ENCODE peak calls at places on chromosomes 4 and X, in four cellular contexts. H, O, G and J are unnamed samples.

GRCh38 chr4:186876961-186877626 is 153.4 kb upstream of the FAT1 start:
- DNase-seq in H (no peak), O (no peak), G (no peak), J (no peak)

GRCh38 chr4:164440196-164440595 is 313.7 kb upstream of the SMIM31 start:
- DNase-seq in H (no peak), O (no peak), G (no peak), J (no peak)

GRCh38 chr4:142721187-142721586 is 124.9 kb downstream of the INPP4B start:
- DNase-seq in H (no peak), O (no peak), G (no peak), J (no peak)

GRCh38 chrX:24149346-24150050 is at the start of gene ZFX:
- DNase-seq in H (no peak), O (peak; percentile 78), G (peak; percentile 85), J (peak; percentile 78)

GRCh38 chr4:182548156-182548555 is 305.0 kb downstream of the TENM3 start:
- DNase-seq in H (no peak), O (no peak), G (no peak), J (no peak)

GRCh38 chr4:52853351-52853750 is 8.8 kb upstream of the RASL11B start:
- DNase-seq in H (no peak), O (no peak), G (no peak), J (no peak)

GRCh38 chr4:8872402-8873291 is 1.0 kb upstream of the HMX1 start:
- DNase-seq in H (no peak), O (no peak), G (peak; percentile 82), J (peak; percentile 39)

GRCh38 chr4:119834901-119835300 is 206.3 kb upstream of the PDE5A start:
- DNase-seq in H (no peak), O (no peak), G (no peak), J (no peak)

GRCh38 chr4:16573744-16574143 is 324.7 kb downstream of the LDB2 start:
- DNase-seq in H (no peak), O (no peak), G (no peak), J (no peak)

GRCh38 chrX:47206316-47206715 is 12.2 kb upstream of the CDK16 start:
- DNase-seq in H (no peak), O (no peak), G (no peak), J (no peak)

GRCh38 chr4:87356832-87357526 is 34.0 kb downstream of the HSD17B11 start:
- DNase-seq in H (no peak), O (no peak), G (peak; percentile 21), J (no peak)

GRCh38 chr4:76208005-76208765 is 5.4 kb downstream of the SCARB2 start:
- DNase-seq in H (no peak), O (no peak), G (no peak), J (no peak)

GRCh38 chr4:95193391-95194224 is 355.2 kb downstream of the UNC5C start:
- DNase-seq in H (no peak), O (no peak), G (no peak), J (no peak)

GRCh38 chr4:153348006-153348405 is 3.5 kb downstream of the MND1 start:
- DNase-seq in H (no peak), O (no peak), G (no peak), J (no peak)

GRCh38 chrX:19091596-19091995 is 30.7 kb downstream of the ADGRG2 start:
- DNase-seq in H (no peak), O (no peak), G (no peak), J (no peak)

GRCh38 chrX:54950730-54951375 is 30.2 kb downstream of the TRO start:
- DNase-seq in H (no peak), O (no peak), G (no peak), J (no peak)